ENCODE peak calls at places on chromosomes 3 and 15, in eight cellular contexts. T is AG10803, K is NCI-H510A, R is AG04449, U is suprapubic skin, V is mammary epithelial cell, A is lung microvascular endothelial cell, C is AG08395. J is an unnamed sample.

GRCh38 chr3:33664195-33664594 is 53.9 kb downstream of the CLASP2 start:
- DNase-seq in K (no peak), R (no peak), V (peak), T (peak), U (no peak), C (peak), A (peak), J (peak)

GRCh38 chr3:67382551-67382950 is 271.9 kb downstream of the SUCLG2 start:
- DNase-seq in A (no peak), R (no peak), C (no peak), U (no peak), T (no peak), K (no peak), V (no peak), J (no peak)

GRCh38 chr3:89059201-89059600 is 48.2 kb upstream of the EPHA3 start:
- DNase-seq in C (peak), A (no peak), V (peak), R (peak), K (no peak), T (peak), U (no peak), J (no peak)

GRCh38 chr3:128804017-128804816 is 75.2 kb upstream of the ACAD9 start:
- DNase-seq in C (peak), A (peak), R (no peak), T (peak), K (no peak), U (no peak), V (no peak), J (no peak)

GRCh38 chr3:131363275-131363674 is 18.3 kb upstream of the NUDT16 start:
- DNase-seq in V (no peak), C (no peak), R (no peak), A (no peak), K (no peak), T (no peak), U (no peak), J (no peak)

GRCh38 chr3:185332026-185332735 is 30.8 kb upstream of the MAP3K13 start:
- DNase-seq in U (no peak), K (peak), C (no peak), T (peak), V (peak), A (peak), R (peak), J (peak)

GRCh38 chr3:118782755-118783202 is 251.9 kb downstream of the IGSF11 start:
- DNase-seq in U (no peak), T (no peak), R (no peak), C (no peak), A (no peak), K (no peak), V (peak), J (no peak)

GRCh38 chr15:72936691-72937679 is 115.3 kb upstream of the NEO1 start:
- DNase-seq in K (no peak), R (no peak), C (no peak), T (no peak), A (no peak), U (no peak), V (no peak), J (no peak)

GRCh38 chr3:135258916-135259315 is 463.9 kb downstream of the EPHB1 start:
- DNase-seq in K (no peak), C (no peak), T (no peak), A (no peak), V (no peak), R (no peak), U (no peak), J (no peak)

GRCh38 chr3:134291300-134292254 is 40.9 kb upstream of the RYK start:
- DNase-seq in C (peak), U (peak), A (peak), V (peak), K (no peak), T (peak), R (peak), J (no peak)

GRCh38 chr3:72255736-72256559 is 471.0 kb upstream of the PROK2 start:
- DNase-seq in C (no peak), U (no peak), K (peak), T (no peak), V (peak), R (no peak), A (no peak), J (no peak)

GRCh38 chr3:11185564-11186317 is 31.4 kb downstream of the HRH1 start:
- DNase-seq in K (no peak), A (peak), T (peak), C (peak), V (peak), R (peak), U (peak), J (peak)

GRCh38 chr3:117719316-117719926 is 1009.8 kb downstream of the TUSC7 start:
- DNase-seq in K (no peak), A (peak), C (peak), U (no peak), T (peak), R (no peak), V (peak), J (no peak)

GRCh38 chr15:73857193-73857920 is 16.0 kb upstream of the TBC1D21 start:
- DNase-seq in K (no peak), U (no peak), V (no peak), R (no peak), C (no peak), T (no peak), A (no peak), J (no peak)

GRCh38 chr3:188294823-188295487 is 141.0 kb downstream of the LPP start:
- DNase-seq in V (peak), A (peak), R (peak), U (no peak), K (peak), C (peak), T (peak), J (peak)